ENCODE peak calls at places on chromosomes 5 and 9, in ten cellular contexts. I is colonic mucosa, J is GM23248, E is IMR-90, N is fibroblast of lung, U is K562, K is neural progenitor cell, Q is mesendoderm, V is HCT116, D is H1. S is an unnamed sample.

GRCh38 chr5:111553889-111554288 is 41.6 kb upstream of the STARD4 start:
- DNase-seq in E (no peak), N (no peak), Q (no peak), D (no peak), V (no peak), K (no peak), I (no peak), U (no peak), J (no peak), S (no peak)

GRCh38 chr5:143887901-143888648 is 76.1 kb downstream of the HMHB1 start:
- DNase-seq in I (no peak), N (peak), D (no peak), K (no peak), Q (no peak), V (no peak), E (peak), J (peak), U (no peak), S (no peak)

GRCh38 chr9:29966247-29966646 is 2393.0 kb upstream of the C9orf72 start:
- DNase-seq in I (no peak), Q (peak), K (no peak), N (no peak), E (no peak), D (no peak), V (no peak), U (no peak), J (no peak), S (no peak)

GRCh38 chr5:132510076-132510475 is 19.5 kb upstream of the IRF1 start:
- DNase-seq in K (no peak), U (no peak), V (no peak), D (no peak), Q (no peak), N (peak), I (no peak), J (peak), E (peak), S (no peak)

GRCh38 chr5:71695561-71695960 is 23.5 kb upstream of the CARTPT start:
- DNase-seq in Q (no peak), D (no peak), V (no peak), I (no peak), E (no peak), K (no peak), U (no peak), N (no peak), J (no peak), S (no peak)

GRCh38 chr5:22892441-22892840 is 39.3 kb upstream of the CDH12 start:
- DNase-seq in N (peak), I (no peak), K (no peak), D (no peak), J (no peak), E (no peak), V (no peak), Q (no peak), U (no peak), S (no peak)

GRCh38 chr5:10534491-10535236 is 29.2 kb upstream of the ANKRD33B start:
- DNase-seq in J (no peak), K (no peak), Q (no peak), E (no peak), I (no peak), N (no peak), V (no peak), D (no peak), U (no peak), S (no peak)

GRCh38 chr5:27308151-27308550 is 269.8 kb upstream of the CDH9 start:
- DNase-seq in N (no peak), J (peak), I (no peak), U (no peak), V (no peak), K (no peak), D (no peak), E (peak), Q (no peak), S (no peak)

GRCh38 chr5:39219433-39219832 is at the start of gene FYB1:
- DNase-seq in K (no peak), V (no peak), J (peak), D (no peak), Q (no peak), I (no peak), U (no peak), N (peak), E (no peak), S (no peak)

GRCh38 chr9:95181845-95182244 is 135.7 kb downstream of the FANCC start:
- DNase-seq in K (no peak), Q (no peak), N (no peak), V (no peak), U (no peak), E (no peak), J (no peak), D (no peak), I (no peak), S (no peak)

GRCh38 chr5:57711471-57711870 is 228.9 kb upstream of the ACTBL2 start:
- DNase-seq in I (no peak), V (no peak), J (no peak), E (peak), D (no peak), K (no peak), Q (no peak), N (no peak), U (no peak), S (no peak)

GRCh38 chr9:134688661-134689319 is 47.2 kb downstream of the COL5A1 start:
- DNase-seq in N (no peak), E (no peak), J (no peak), I (no peak), V (no peak), Q (no peak), K (no peak), D (no peak), U (no peak), S (no peak)

GRCh38 chr9:128056086-128056485 is 11.0 kb downstream of the NAIF1 start:
- DNase-seq in Q (no peak), E (no peak), D (no peak), K (no peak), N (no peak), V (no peak), J (no peak), I (no peak), U (no peak), S (no peak)

GRCh38 chr5:371811-372555 is 50.5 kb downstream of the AHRR start:
- DNase-seq in V (no peak), U (no peak), J (peak), D (no peak), K (no peak), Q (no peak), E (no peak), I (peak), N (no peak), S (no peak)

GRCh38 chr5:7650755-7651154 is 200.2 kb downstream of the CFAP90 start:
- DNase-seq in V (no peak), J (no peak), I (no peak), Q (no peak), K (no peak), U (no peak), N (no peak), E (no peak), D (no peak), S (no peak)

GRCh38 chr5:91296691-91297143 is 86.4 kb downstream of the ARRDC3 start:
- DNase-seq in K (no peak), N (peak), I (no peak), J (peak), U (no peak), Q (no peak), D (no peak), E (no peak), V (no peak), S (no peak)

GRCh38 chr9:99253772-99254431 is 31.8 kb downstream of the SEC61B start:
- DNase-seq in E (no peak), J (no peak), D (no peak), V (no peak), K (peak), Q (peak), U (no peak), N (no peak), I (no peak), S (no peak)

GRCh38 chr5:17224858-17225436 is 7.5 kb downstream of the BASP1 start:
- DNase-seq in E (peak), K (no peak), N (no peak), Q (no peak), U (no peak), J (peak), V (no peak), I (no peak), D (no peak), S (no peak)

GRCh38 chr5:17219431-17219830 is 2.0 kb downstream of the BASP1 start:
- DNase-seq in N (no peak), V (no peak), U (no peak), D (no peak), E (no peak), K (peak), I (no peak), J (no peak), Q (no peak), S (no peak)

GRCh38 chr5:17222679-17223078 is 5.2 kb downstream of the BASP1 start:
- DNase-seq in E (no peak), I (no peak), Q (no peak), V (no peak), N (no peak), K (peak), D (no peak), J (peak), U (no peak), S (no peak)

GRCh38 chr5:17223375-17224185 is 6.1 kb downstream of the BASP1 start:
- DNase-seq in I (no peak), Q (peak), E (no peak), U (no peak), D (no peak), N (no peak), J (no peak), K (peak), V (no peak), S (no peak)

DNA sequence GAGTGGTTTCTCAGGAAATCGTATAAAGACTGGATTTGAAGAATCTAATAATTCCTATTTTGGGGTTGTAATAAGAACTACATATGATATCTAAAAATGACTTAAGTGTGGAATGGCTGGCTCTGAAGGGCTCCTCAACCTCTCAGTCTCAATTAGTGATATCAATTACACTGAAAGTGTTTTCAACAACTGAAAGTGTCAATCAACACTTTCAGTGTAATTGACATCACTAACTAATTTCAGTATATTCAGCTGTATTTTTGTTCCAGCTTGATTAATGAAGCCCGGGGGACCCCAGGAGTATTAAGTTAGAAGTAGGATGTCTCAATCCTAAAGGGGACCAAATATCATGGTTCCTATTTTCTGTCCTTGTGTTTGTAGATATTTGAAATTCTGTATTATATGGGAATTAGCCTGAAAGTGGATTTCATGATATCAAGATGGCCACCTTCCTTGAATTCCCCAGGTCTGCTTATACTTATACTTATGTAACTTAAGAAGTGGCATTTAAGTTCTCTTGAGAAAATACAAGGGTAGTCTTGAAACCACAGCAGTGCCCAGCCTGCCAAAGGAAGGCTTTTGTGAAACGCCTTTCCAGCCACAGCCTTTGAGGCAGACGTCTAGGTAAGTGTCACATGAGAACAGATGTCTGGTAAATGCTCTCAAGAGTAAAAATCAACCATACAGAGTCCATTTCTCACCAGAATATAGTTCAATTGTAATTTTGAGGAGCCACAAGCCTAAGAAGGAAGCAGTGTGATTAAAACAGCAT is 4.6 kb downstream of the BASP1 start:
- DNase-seq in K (peak), N (no peak), I (no peak), E (no peak), D (no peak), J (peak), V (no peak), Q (no peak), U (no peak), S (no peak)
- H3K4me3 ChIP-seq in K (peak), N (no peak), I (no peak), E (no peak), D (no peak), J (peak), V (no peak), Q (no peak), U (no peak), S (peak)

GRCh38 chr5:150529555-150529954 is 21.6 kb downstream of the NDST1 start:
- DNase-seq in U (no peak), J (no peak), I (no peak), Q (peak), E (no peak), K (peak), V (no peak), D (no peak), N (no peak), S (no peak)
- H3K9ac ChIP-seq in U (no peak), J (peak), I (no peak), Q (no peak), E (no peak), K (no peak), V (no peak), D (no peak), N (no peak), S (no peak)

GRCh38 chr5:147639303-147639702 is 129.4 kb upstream of the DPYSL3 start:
- DNase-seq in U (no peak), J (no peak), N (no peak), V (no peak), Q (no peak), E (no peak), K (no peak), I (no peak), D (no peak), S (no peak)
- H3K4me3 ChIP-seq in U (no peak), J (no peak), N (no peak), V (no peak), Q (no peak), E (no peak), K (no peak), I (no peak), D (no peak), S (no peak)

GRCh38 chr5:134547579-134547978 is 22.1 kb downstream of the JADE2 start:
- DNase-seq in E (peak), K (no peak), I (no peak), V (no peak), Q (no peak), D (no peak), U (no peak), J (peak), N (peak), S (no peak)

GRCh38 chr5:134540747-134541733 is 15.6 kb downstream of the JADE2 start:
- DNase-seq in K (no peak), V (no peak), I (no peak), D (no peak), Q (no peak), N (no peak), U (no peak), J (no peak), E (no peak), S (no peak)

GRCh38 chr5:134545070-134545868 is 19.8 kb downstream of the JADE2 start:
- DNase-seq in I (peak), N (peak), D (no peak), V (no peak), Q (no peak), J (no peak), E (no peak), K (no peak), U (no peak), S (peak)

GRCh38 chr5:134541736-134542376 is 16.4 kb downstream of the JADE2 start:
- DNase-seq in K (peak), V (no peak), D (no peak), Q (peak), N (peak), E (peak), J (peak), I (peak), U (peak), S (no peak)

DNA sequence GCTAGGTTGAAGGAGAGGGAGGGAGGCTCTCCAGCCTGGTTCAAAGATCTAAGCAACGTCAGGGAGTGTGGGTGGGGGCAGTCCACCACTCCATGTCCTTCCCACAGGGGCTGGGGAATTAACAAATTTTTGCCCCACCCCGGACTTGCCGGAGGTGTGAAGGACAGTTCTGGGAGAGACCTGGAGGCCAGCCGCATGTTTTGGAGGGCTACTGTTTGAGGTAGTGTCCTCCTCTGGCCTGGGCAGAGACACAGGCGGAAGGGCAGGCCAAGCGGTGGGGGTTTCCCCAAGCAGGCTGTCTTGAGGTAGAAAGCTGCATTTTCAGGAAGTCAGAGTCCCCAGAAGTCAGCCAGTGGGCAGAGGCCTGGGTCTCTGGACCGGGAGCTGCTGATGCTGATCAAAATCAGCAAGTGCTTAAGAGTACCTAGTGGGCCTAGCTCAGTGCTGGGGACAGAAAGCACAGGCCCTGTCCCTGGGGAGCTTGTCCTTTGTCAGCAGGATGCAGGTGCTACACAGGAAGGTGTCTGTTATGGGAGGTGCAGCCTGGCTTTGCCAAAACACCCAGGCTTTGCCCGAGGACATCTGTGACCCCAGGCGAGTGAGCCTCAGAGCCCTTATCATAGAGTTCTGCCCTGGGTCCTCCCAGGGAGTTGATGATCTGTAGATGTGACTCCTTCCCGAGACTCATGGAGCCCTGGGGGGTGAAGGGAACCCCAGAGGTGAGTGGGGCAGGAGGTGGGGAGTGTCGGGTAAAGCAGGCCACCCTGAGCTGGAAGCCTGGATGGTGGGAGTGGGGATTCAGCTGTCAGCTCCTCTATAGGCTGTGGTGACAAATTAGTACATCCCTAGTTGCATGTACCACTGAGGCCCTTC is 18.6 kb downstream of the JADE2 start:
- DNase-seq in N (no peak), Q (no peak), J (no peak), K (no peak), V (no peak), I (no peak), U (no peak), E (no peak), D (no peak), S (no peak)
- H3K9ac ChIP-seq in N (no peak), Q (no peak), J (no peak), K (no peak), V (no peak), I (no peak), U (no peak), E (no peak), D (no peak), S (no peak)

GRCh38 chr9:116156621-116157314 is 3.2 kb downstream of the PAPPA start:
- DNase-seq in E (peak), N (peak), J (peak), K (peak), V (no peak), Q (peak), I (peak), D (no peak), U (no peak), S (no peak)

GRCh38 chr9:116154976-116155699 is 1.5 kb downstream of the PAPPA start:
- DNase-seq in D (no peak), J (peak), K (peak), Q (peak), U (no peak), N (peak), V (no peak), I (no peak), E (peak), S (no peak)

GRCh38 chr9:116155700-116156045 is 2.1 kb downstream of the PAPPA start:
- DNase-seq in K (peak), D (no peak), N (peak), E (peak), Q (no peak), U (no peak), I (no peak), V (no peak), J (peak), S (no peak)

GRCh38 chr9:116154334-116154975 is 864 bp downstream of the PAPPA start:
- DNase-seq in N (no peak), J (peak), K (peak), U (no peak), I (no peak), E (no peak), D (no peak), V (no peak), Q (peak), S (no peak)

GRCh38 chr9:116157436-116158138 is 4.0 kb downstream of the PAPPA start:
- DNase-seq in N (peak), I (no peak), E (peak), V (no peak), U (no peak), D (no peak), Q (peak), J (peak), K (peak), S (no peak)
- H3K4me3 ChIP-seq in N (peak), I (no peak), E (peak), V (no peak), U (no peak), D (peak), Q (no peak), J (peak), K (peak), S (peak)

DNA sequence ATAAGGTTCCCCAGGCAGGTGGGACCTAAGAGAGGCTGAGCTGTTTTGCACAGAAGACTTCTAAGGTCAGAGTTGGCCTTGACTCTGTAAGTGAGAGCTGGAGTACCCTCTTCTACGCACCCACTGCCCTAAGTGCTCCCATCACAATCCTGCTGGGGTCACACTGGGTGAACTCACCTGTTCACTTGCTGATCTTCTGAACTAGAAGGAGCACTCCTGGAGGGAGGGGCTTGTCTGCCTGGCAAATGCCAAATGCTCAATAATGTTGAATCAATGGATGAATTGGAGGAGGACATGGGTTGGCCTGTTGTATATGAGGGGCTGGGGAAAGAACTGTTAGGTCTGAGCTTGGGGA is 43.1 kb downstream of the CXXC5 start:
- DNase-seq in V (no peak), J (no peak), N (no peak), I (no peak), D (no peak), K (no peak), E (no peak), Q (no peak), U (no peak), S (no peak)
- H3K9ac ChIP-seq in V (no peak), J (no peak), N (no peak), I (no peak), D (no peak), K (no peak), E (no peak), Q (no peak), U (no peak), S (no peak)

GRCh38 chr5:2751592-2752021 is at the start of gene IRX2:
- DNase-seq in Q (peak), U (no peak), V (no peak), E (peak), J (peak), D (peak), K (peak), I (peak), N (peak), S (peak)
- H3K4me3 ChIP-seq in Q (peak), U (no peak), V (no peak), E (peak), J (peak), D (peak), K (peak), I (peak), N (peak), S (peak)

GRCh38 chr5:66443462-66444130 is 152.6 kb upstream of the MAST4 start:
- DNase-seq in I (no peak), K (no peak), Q (no peak), D (no peak), N (peak), J (peak), E (no peak), U (no peak), V (no peak), S (no peak)

GRCh38 chr5:66436721-66437120 is 159.5 kb upstream of the MAST4 start:
- DNase-seq in V (peak), Q (peak), I (no peak), E (no peak), U (no peak), N (no peak), J (peak), D (peak), K (no peak), S (no peak)

GRCh38 chr5:66442951-66443445 is 153.2 kb upstream of the MAST4 start:
- DNase-seq in N (peak), Q (peak), I (no peak), E (no peak), K (no peak), U (no peak), J (peak), D (no peak), V (no peak), S (no peak)

GRCh38 chr5:66440202-66440680 is 156.0 kb upstream of the MAST4 start:
- DNase-seq in Q (no peak), V (no peak), D (no peak), E (peak), N (peak), J (peak), U (no peak), K (no peak), I (no peak), S (no peak)
- H3K9ac ChIP-seq in Q (no peak), V (no peak), D (no peak), E (no peak), N (no peak), J (peak), U (no peak), K (no peak), I (no peak), S (no peak)

DNA sequence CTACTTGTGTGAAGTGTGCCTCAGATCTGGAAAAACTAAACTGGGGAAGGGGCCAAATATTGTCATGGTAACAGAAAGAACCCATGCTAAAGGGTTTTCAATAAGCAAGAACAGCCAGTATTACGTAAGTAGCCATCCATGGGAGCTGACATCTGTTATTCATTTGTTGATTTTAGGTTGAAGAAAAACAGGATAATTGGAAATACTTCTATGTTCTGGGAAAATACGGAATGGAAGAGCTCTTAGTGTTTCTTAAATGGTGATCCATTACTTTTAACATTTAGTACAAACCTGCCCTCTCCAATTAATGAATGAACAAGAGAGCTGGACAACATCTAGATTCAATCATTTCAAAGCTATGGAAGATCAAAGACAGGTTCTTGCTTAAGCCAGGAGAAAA is 485.9 kb downstream of the NTRK2 start:
- DNase-seq in J (no peak), K (no peak), D (no peak), E (no peak), V (no peak), N (no peak), Q (no peak), I (no peak), U (no peak), S (no peak)
- H3K4me3 ChIP-seq in J (no peak), K (no peak), D (no peak), E (no peak), V (no peak), N (no peak), Q (no peak), I (no peak), U (no peak), S (no peak)

S was measured in SK-N-MC.